ENCODE peak calls at places on chromosomes 2 and 18, in seven cellular contexts. R is K562; N is SW480; Q is type B pancreatic cell; Y is NCI-H2171 treated with DMSO at 0.1 percent for 48 hours; G is CD4-positive, alpha-beta memory T cell; C is OCI-LY7. X is an unnamed sample.

GRCh38 chr2:69559696-69560482 is 83.7 kb downstream of the AAK1 start:
- DNase-seq in R (peak), N (peak), Q (no peak), Y (no peak), G (peak), C (peak), X (no peak)

GRCh38 chr2:23900927-23901322 is 26.0 kb downstream of the ATAD2B start:
- DNase-seq in R (peak), N (peak), Q (no peak), Y (no peak), G (no peak), C (no peak), X (no peak)

GRCh38 chr2:202689898-202690297 is 55.1 kb downstream of the FAM117B start:
- DNase-seq in R (no peak), N (no peak), Q (no peak), Y (no peak), G (no peak), C (no peak), X (no peak)

GRCh38 chr18:35379421-35379820 is 2.3 kb upstream of the ZNF396 start:
- DNase-seq in R (no peak), N (no peak), Q (no peak), Y (no peak), G (no peak), C (no peak), X (no peak)

GRCh38 chr2:174873457-174873856 is 109.2 kb upstream of the CHRNA1 start:
- DNase-seq in R (no peak), N (no peak), Q (no peak), Y (no peak), G (no peak), C (no peak), X (no peak)

GRCh38 chr18:77067315-77068061 is 65.1 kb downstream of the MBP start:
- DNase-seq in R (no peak), N (peak), Q (no peak), Y (no peak), G (peak), C (no peak), X (peak)

GRCh38 chr18:48475635-48476549 is 62.9 kb upstream of the CTIF start:
- DNase-seq in R (peak), N (peak), Q (no peak), Y (peak), G (peak), C (peak), X (peak)

GRCh38 chr2:101718479-101718878 is 21.0 kb downstream of the MAP4K4 start:
- DNase-seq in R (no peak), N (no peak), Q (no peak), Y (no peak), G (no peak), C (no peak), X (no peak)

GRCh38 chr2:211367711-211368110 is 811.3 kb downstream of the CPS1 start:
- DNase-seq in R (no peak), N (no peak), Q (no peak), Y (no peak), G (no peak), C (peak), X (no peak)

GRCh38 chr2:118046628-118047210 is 32.8 kb upstream of the CCDC93 start:
- DNase-seq in R (peak), N (peak), Q (no peak), Y (peak), G (peak), C (peak), X (no peak)

GRCh38 chr2:218745559-218746469 is 35.2 kb downstream of the TTLL4 start:
- DNase-seq in R (no peak), N (no peak), Q (no peak), Y (no peak), G (no peak), C (no peak), X (no peak)

GRCh38 chr18:76493213-76494107 is 1.6 kb downstream of the ZNF516 start:
- DNase-seq in R (peak), N (no peak), Q (no peak), Y (peak), G (peak), C (peak), X (no peak)

GRCh38 chr18:48829443-48830149 is 121.2 kb downstream of the SMAD7 start:
- DNase-seq in R (no peak), N (no peak), Q (peak), Y (no peak), G (no peak), C (no peak), X (no peak)

GRCh38 chr18:75346671-75347070 is 80.8 kb downstream of the SMIM21 start:
- DNase-seq in R (no peak), N (no peak), Q (no peak), Y (no peak), G (no peak), C (no peak), X (no peak)

X was measured in DND-41.